ENCODE peak calls at places on chromosomes 1 and 21, in five cellular contexts. F is breast epithelium, S is thyroid gland, J is HCT116, W is GM12891. Z is an unnamed sample.

GRCh38 chr1:54980528-54981241 is at the start of gene TMEM61:
- DNase-seq in F (no peak), S (peak; percentile 34), J (no peak), W (no peak), Z (no peak)

GRCh38 chr21:22993822-22994574 is 1995.8 kb downstream of the NCAM2 start:
- DNase-seq in F (no peak), S (no peak), J (no peak), W (no peak), Z (no peak)

GRCh38 chr1:168966217-168966616 is 140.3 kb upstream of the ATP1B1 start:
- DNase-seq in F (no peak), S (no peak), J (peak; percentile 6), W (no peak), Z (no peak)

GRCh38 chr1:232973652-232974611 is 23.5 kb downstream of the NTPCR start:
- DNase-seq in F (no peak), S (no peak), J (no peak), W (no peak), Z (no peak)

GRCh38 chr1:91613594-91613993 is 112.9 kb downstream of the CDC7 start:
- DNase-seq in F (no peak), S (no peak), J (no peak), W (no peak), Z (no peak)

GRCh38 chr1:64563958-64564565 is 94.1 kb downstream of the CACHD1 start:
- DNase-seq in F (no peak), S (no peak), J (no peak), W (no peak), Z (no peak)

GRCh38 chr1:203046984-203047630 is 20.8 kb downstream of the PPFIA4 start:
- DNase-seq in F (no peak), S (no peak), J (no peak), W (no peak), Z (no peak)

GRCh38 chr1:39204441-39205081 is at the start of gene MACF1:
- DNase-seq in F (peak; percentile 61), S (peak; percentile 37), J (no peak), W (no peak), Z (no peak)

GRCh38 chr1:183877321-183877720 is 72.4 kb downstream of the RGL1 start:
- DNase-seq in F (peak; percentile 51), S (peak; percentile 87), J (no peak), W (no peak), Z (no peak)

GRCh38 chr21:29376556-29376955 is 77.8 kb downstream of the BACH1 start:
- DNase-seq in F (no peak), S (peak; percentile 38), J (peak; percentile 39), W (peak; percentile 22), Z (peak; percentile 53)

GRCh38 chr1:63405021-63405420 is 37.6 kb downstream of the ALG6 start:
- DNase-seq in F (no peak), S (no peak), J (no peak), W (no peak), Z (no peak)

GRCh38 chr1:94090761-94091160 is 30.2 kb downstream of the ABCA4 start:
- DNase-seq in F (no peak), S (no peak), J (no peak), W (no peak), Z (no peak)

GRCh38 chr1:6440198-6441126 is 15.9 kb downstream of the ESPN start:
- DNase-seq in F (no peak), S (peak; percentile 62), J (no peak), W (peak; percentile 60), Z (peak; percentile 76)

GRCh38 chr1:61173118-61173517 is 90.8 kb downstream of the NFIA start:
- DNase-seq in F (no peak), S (peak; percentile 33), J (no peak), W (no peak), Z (no peak)

GRCh38 chr1:61171915-61172485 is 89.6 kb downstream of the NFIA start:
- DNase-seq in F (no peak), S (no peak), J (no peak), W (no peak), Z (no peak)

GRCh38 chr1:61171346-61171745 is 89.0 kb downstream of the NFIA start:
- DNase-seq in F (no peak), S (no peak), J (no peak), W (no peak), Z (no peak)

GRCh38 chr1:61169634-61170033 is 87.3 kb downstream of the NFIA start:
- DNase-seq in F (no peak), S (no peak), J (no peak), W (no peak), Z (no peak)

GRCh38 chr1:61170328-61171238 is 88.2 kb downstream of the NFIA start:
- DNase-seq in F (peak; percentile 65), S (no peak), J (peak; percentile 19), W (no peak), Z (no peak)
- TF ChIP-seq POLR2A in F (no peak), S (no peak), J (no peak), W (no peak), Z (no peak)

GRCh38 chr1:204131978-204132377 is 19.9 kb downstream of the ETNK2 start:
- DNase-seq in F (no peak), S (no peak), J (no peak), W (no peak), Z (no peak)

GRCh38 chr1:204128964-204129896 is 22.6 kb downstream of the ETNK2 start:
- DNase-seq in F (peak; percentile 89), S (peak; percentile 87), J (no peak), W (peak; percentile 91), Z (peak; percentile 95)

GRCh38 chr1:204130178-204130577 is 21.7 kb downstream of the ETNK2 start:
- DNase-seq in F (peak; percentile 51), S (peak; percentile 97), J (no peak), W (no peak), Z (peak; percentile 97)

GRCh38 chr1:204132718-204133117 is 19.1 kb downstream of the ETNK2 start:
- DNase-seq in F (no peak), S (no peak), J (no peak), W (no peak), Z (no peak)

GRCh38 chr1:204130989-204131892 is 20.6 kb downstream of the ETNK2 start:
- DNase-seq in F (peak; percentile 34), S (peak; percentile 43), J (peak; percentile 38), W (no peak), Z (peak; percentile 49)
- TF ChIP-seq POLR2A in F (no peak), S (no peak), J (no peak), W (no peak), Z (no peak)

DNA sequence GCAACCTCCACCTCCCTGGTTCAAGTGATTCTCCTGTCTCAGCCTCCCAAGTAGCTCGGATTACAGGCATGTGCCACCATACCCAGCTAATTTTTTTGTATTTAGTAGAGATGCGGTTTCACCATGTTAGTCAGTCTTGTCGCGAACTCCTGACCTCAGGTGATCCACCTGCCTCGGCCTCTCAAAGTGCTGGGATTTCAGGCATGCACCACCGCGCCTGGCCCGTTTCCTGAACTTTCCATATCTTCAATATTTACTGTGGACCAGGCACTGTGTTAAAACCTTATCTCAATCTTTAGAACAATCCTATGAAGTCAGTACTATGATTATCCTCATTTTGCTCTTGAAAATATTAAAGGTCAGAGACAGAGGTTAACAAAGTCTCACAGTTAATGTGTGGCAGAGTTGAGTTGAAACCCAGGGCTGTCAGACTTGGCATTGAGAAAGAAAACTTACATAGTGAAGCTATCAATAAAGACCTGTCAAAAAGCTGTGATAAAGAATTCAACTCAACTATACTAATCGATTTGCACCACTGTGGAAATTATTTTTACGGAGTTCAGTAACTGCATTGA is 1.7 kb upstream of the ADCY10 start:
- DNase-seq in F (no peak), S (no peak), J (no peak), W (no peak), Z (peak; percentile 71)
- TF ChIP-seq POLR2A in F (no peak), S (no peak), J (no peak), W (no peak), Z (no peak)

GRCh38 chr1:108747128-108747827 is 804 bp downstream of the STXBP3 start:
- DNase-seq in F (peak; percentile 77), S (peak; percentile 77), J (peak; percentile 70), W (no peak), Z (peak; percentile 71)
- TF ChIP-seq POLR2A in F (peak; percentile 59), S (no peak), J (peak; percentile 50), W (no peak), Z (no peak)

GRCh38 chr1:151146416-151147131 is at the start of gene SEMA6C:
- DNase-seq in F (peak; percentile 87), S (peak; percentile 93), J (peak; percentile 65), W (peak; percentile 90), Z (peak; percentile 98)
- TF ChIP-seq POLR2A in F (peak; percentile 59), S (no peak), J (no peak), W (no peak), Z (peak; percentile 77)

DNA sequence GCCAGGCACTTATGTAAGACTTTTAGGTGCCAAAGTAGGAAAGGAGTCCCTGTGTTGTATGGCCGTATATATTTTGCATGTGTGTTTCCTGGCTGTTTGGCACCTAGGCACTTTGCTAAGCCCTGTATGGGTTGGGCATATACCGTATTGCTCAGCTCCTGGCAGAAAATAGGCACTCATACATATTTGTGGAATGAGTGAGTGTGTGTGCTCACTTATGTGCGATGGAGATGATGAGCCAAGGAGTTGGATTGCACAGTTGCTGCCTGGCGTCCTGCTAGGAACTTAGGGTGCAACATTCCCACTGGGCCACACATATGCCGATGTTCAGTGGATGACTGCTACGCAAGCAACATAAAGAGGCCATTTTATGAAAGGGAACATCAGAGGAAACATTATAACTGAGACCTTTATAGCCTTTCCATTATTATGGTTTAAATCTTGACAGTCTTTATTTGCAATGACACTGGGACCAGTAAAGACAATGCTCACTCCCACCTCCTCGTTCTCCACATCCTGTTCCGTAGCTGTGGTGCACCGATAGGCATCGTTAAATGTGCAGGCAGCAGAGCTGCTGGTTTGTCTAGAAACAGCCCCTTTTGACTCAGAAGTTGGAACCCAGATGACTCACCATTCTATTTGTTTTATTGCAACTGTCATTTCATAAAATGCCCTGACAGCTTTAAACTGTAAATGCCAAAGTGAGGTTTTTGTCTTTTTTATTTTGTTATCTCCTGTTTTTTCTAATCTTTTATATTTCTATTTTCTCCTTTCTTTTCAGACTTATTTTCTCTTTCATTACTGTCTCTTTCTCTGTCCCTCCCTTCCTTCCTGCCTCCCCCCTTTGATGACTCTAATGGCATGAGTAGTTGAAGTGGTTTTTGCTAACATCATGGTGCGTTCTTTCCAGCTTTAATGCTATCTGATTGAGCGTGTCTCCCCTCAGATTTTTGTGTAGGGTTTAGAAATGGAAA is 36.1 kb downstream of the PEX14 start:
- DNase-seq in F (no peak), S (no peak), J (peak; percentile 24), W (peak; percentile 64), Z (no peak)
- TF ChIP-seq POLR2A in F (no peak), S (no peak), J (no peak), W (no peak), Z (no peak)

GRCh38 chr1:160097196-160097910 is 1.1 kb downstream of the IGSF8 start:
- DNase-seq in F (no peak), S (no peak), J (no peak), W (no peak), Z (no peak)

GRCh38 chr1:160101037-160101716 is 2.8 kb upstream of the IGSF8 start:
- DNase-seq in F (peak; percentile 78), S (peak; percentile 92), J (peak; percentile 64), W (peak; percentile 82), Z (peak; percentile 81)

GRCh38 chr1:160099716-160100375 is 1.4 kb upstream of the IGSF8 start:
- DNase-seq in F (no peak), S (no peak), J (no peak), W (no peak), Z (no peak)

GRCh38 chr1:160097911-160098851 is at the start of gene IGSF8:
- DNase-seq in F (peak; percentile 89), S (peak; percentile 95), J (peak; percentile 64), W (peak; percentile 90), Z (peak; percentile 94)

GRCh38 chr1:160098852-160099647 is 631 bp upstream of the IGSF8 start:
- DNase-seq in F (peak; percentile 97), S (peak; percentile 97), J (peak; percentile 83), W (peak; percentile 97), Z (peak; percentile 99)
- TF ChIP-seq POLR2A in F (peak; percentile 30), S (peak; percentile 25), J (no peak), W (no peak), Z (peak; percentile 57)

Z was measured in right lobe of liver.